ENCODE peak calls at places on chromosomes 6 and 20, in four cellular contexts. E is HCT116, P is K562, M is HepG2. X is an unnamed sample.

GRCh38 chr6:135522975-135523692 is 25.6 kb upstream of the AHI1 start:
- DNase-seq in P (peak; percentile 15), E (no peak), M (peak; percentile 66), X (no peak)

GRCh38 chr6:106334646-106335448 is 9.3 kb upstream of the ATG5 start:
- DNase-seq in P (peak; percentile 69), E (peak; percentile 61), M (peak; percentile 52), X (no peak)

GRCh38 chr20:48019496-48019895 is 234.2 kb upstream of the SULF2 start:
- DNase-seq in E (no peak), M (no peak), P (no peak), X (no peak)

GRCh38 chr6:155850408-155850841 is 394.8 kb upstream of the NOX3 start:
- DNase-seq in P (no peak), E (peak; percentile 74), M (no peak), X (peak; percentile 36)

GRCh38 chr6:108113557-108114519 is 39.3 kb upstream of the OSTM1 start:
- DNase-seq in E (peak; percentile 35), P (peak; percentile 67), M (peak; percentile 41), X (no peak)

GRCh38 chr6:117506180-117506835 is 23.8 kb downstream of the DCBLD1 start:
- DNase-seq in P (no peak), M (peak; percentile 91), E (no peak), X (no peak)

GRCh38 chr6:25054469-25054868 is 118.7 kb upstream of the RIPOR2 start:
- DNase-seq in M (no peak), P (no peak), E (no peak), X (no peak)

GRCh38 chr6:78192057-78192456 is 539.2 kb downstream of the MEI4 start:
- DNase-seq in P (no peak), E (no peak), M (no peak), X (no peak)

GRCh38 chr6:97176468-97176867 is 106.5 kb downstream of the MMS22L start:
- DNase-seq in M (no peak), P (no peak), E (no peak), X (no peak)

GRCh38 chr6:132132420-132132819 is 181.2 kb upstream of the CCN2 start:
- DNase-seq in P (no peak), M (no peak), E (no peak), X (no peak)

GRCh38 chr20:53767206-53767924 is 173.7 kb upstream of the ZNF217 start:
- DNase-seq in E (no peak), P (no peak), M (no peak), X (no peak)

GRCh38 chr6:135372758-135373157 is 124.8 kb downstream of the AHI1 start:
- DNase-seq in E (no peak), M (no peak), P (no peak), X (no peak)

GRCh38 chr20:24631173-24631505 is 161.7 kb downstream of the SYNDIG1 start:
- DNase-seq in E (no peak), P (no peak), M (no peak), X (no peak)

GRCh38 chr6:15279047-15279661 is 33.3 kb downstream of the JARID2 start:
- DNase-seq in P (no peak), M (peak; percentile 80), E (no peak), X (no peak)

GRCh38 chr6:39892490-39893129 is 41.7 kb downstream of the MOCS1 start:
- DNase-seq in M (peak; percentile 50), E (peak; percentile 6), P (peak; percentile 70), X (peak; percentile 4)

GRCh38 chr6:142301421-142302391 is at the start of gene ADGRG6:
- DNase-seq in E (peak; percentile 57), P (peak; percentile 18), M (peak; percentile 82), X (no peak)

GRCh38 chr6:33993653-33994052 is 152.2 kb downstream of the GRM4 start:
- DNase-seq in M (no peak), P (no peak), E (no peak), X (no peak)

GRCh38 chr6:30122515-30122914 is 9.6 kb upstream of the TRIM31 start:
- DNase-seq in E (no peak), P (no peak), M (no peak), X (no peak)

GRCh38 chr6:114042267-114043075 is 71.5 kb upstream of the HDAC2 start:
- DNase-seq in P (no peak), M (no peak), E (no peak), X (no peak)

GRCh38 chr6:41252401-41252800 is 24.3 kb downstream of the TREML4 start:
- DNase-seq in P (no peak), M (no peak), E (no peak), X (no peak)

GRCh38 chr6:26094036-26094435 is 6.8 kb downstream of the HFE start:
- DNase-seq in P (no peak), M (no peak), E (no peak), X (no peak)

GRCh38 chr6:71421611-71422010 is 133.0 kb downstream of the OGFRL1 start:
- DNase-seq in E (no peak), M (no peak), P (no peak), X (no peak)

GRCh38 chr6:6521961-6522360 is 66.6 kb upstream of the LY86 start:
- DNase-seq in P (no peak), E (no peak), M (no peak), X (no peak)

GRCh38 chr6:7058250-7058923 is 49.4 kb upstream of the RREB1 start:
- DNase-seq in P (peak; percentile 84), E (peak; percentile 97), M (peak; percentile 77), X (peak; percentile 74)

GRCh38 chr20:59177266-59178250 is 13.9 kb downstream of the ZNF831 start:
- DNase-seq in M (no peak), P (no peak), E (no peak), X (no peak)

GRCh38 chr6:96194675-96195074 is 178.9 kb downstream of the FUT9 start:
- DNase-seq in E (no peak), P (no peak), M (no peak), X (no peak)

GRCh38 chr20:11182715-11183114 is 508.9 kb upstream of the JAG1 start:
- DNase-seq in E (no peak), M (no peak), P (no peak), X (no peak)

GRCh38 chr6:158707120-158707519 is 57.3 kb downstream of the SYTL3 start:
- DNase-seq in M (no peak), P (peak; percentile 60), E (peak; percentile 89), X (no peak)

GRCh38 chr20:22346716-22347115 is 237.7 kb downstream of the FOXA2 start:
- DNase-seq in P (no peak), M (peak; percentile 18), E (no peak), X (no peak)

GRCh38 chr20:23637282-23638221 is at the start of gene CST3:
- DNase-seq in E (peak; percentile 68), M (peak; percentile 87), P (peak; percentile 91), X (peak; percentile 25)

GRCh38 chr20:63652192-63652980 is 838 bp downstream of the STMN3 start:
- DNase-seq in M (peak; percentile 41), E (no peak), P (peak; percentile 62), X (no peak)
- TF ChIP-seq CTCF in M (peak; percentile 26), E (no peak), P (no peak), X (no peak)

GRCh38 chr6:166559211-166559610 is 27.3 kb downstream of the RAMACL start:
- DNase-seq in M (no peak), E (no peak), P (no peak), X (no peak)

GRCh38 chr6:166560222-166560621 is 26.3 kb downstream of the RAMACL start:
- DNase-seq in P (no peak), M (no peak), E (no peak), X (no peak)

GRCh38 chr6:166556871-166557322 is 29.6 kb downstream of the RAMACL start:
- DNase-seq in E (peak; percentile 86), M (no peak), P (no peak), X (peak; percentile 28)

GRCh38 chr6:166559662-166560061 is 26.8 kb downstream of the RAMACL start:
- DNase-seq in P (no peak), E (no peak), M (no peak), X (no peak)

DNA sequence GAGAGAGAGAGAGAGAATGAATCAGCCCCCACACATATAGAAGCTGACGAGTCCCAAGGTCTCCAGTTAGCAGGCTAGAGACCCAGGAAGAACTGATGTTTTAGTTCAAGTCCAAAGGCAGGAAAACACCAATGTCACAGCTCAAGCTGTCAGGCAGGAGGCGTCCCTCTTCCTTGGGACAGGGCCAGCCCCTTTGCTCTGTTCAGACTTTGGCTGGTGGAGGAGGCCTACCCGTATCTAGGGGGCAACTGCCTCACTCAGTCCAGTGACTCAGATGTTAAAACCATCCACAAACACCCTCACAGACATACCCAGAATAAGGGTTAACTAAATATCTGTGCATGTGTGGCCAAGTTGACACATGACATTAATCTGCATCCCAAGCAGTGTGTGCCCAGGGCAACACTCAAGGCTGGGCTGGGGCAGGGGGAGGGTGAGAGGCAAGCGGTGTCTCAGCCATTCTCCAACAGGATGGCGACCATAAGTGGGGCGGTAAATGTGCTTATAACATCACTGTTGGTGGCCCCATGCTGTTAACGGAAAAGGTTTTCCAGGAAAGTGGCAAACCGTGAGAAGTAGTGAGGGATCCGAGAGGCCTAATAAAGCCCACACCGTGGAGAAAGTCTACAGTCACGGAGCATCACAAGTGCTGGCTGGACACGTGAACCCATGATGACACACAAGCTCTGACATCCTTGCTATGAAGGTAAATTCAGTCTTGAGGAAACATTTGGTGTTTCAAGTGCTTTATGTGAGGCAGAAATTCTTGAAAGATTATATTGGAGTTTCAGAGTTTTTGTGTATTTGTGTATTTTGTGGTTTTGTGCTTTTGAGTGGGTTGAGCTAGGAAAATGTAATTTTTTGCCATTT is 28.1 kb downstream of the RAMACL start:
- DNase-seq in M (no peak), E (no peak), P (no peak), X (no peak)
- H3K27ac ChIP-seq in M (no peak overlapping the region), E (no peak overlapping the region), P (no peak overlapping the region), X (no peak overlapping the region)

DNA sequence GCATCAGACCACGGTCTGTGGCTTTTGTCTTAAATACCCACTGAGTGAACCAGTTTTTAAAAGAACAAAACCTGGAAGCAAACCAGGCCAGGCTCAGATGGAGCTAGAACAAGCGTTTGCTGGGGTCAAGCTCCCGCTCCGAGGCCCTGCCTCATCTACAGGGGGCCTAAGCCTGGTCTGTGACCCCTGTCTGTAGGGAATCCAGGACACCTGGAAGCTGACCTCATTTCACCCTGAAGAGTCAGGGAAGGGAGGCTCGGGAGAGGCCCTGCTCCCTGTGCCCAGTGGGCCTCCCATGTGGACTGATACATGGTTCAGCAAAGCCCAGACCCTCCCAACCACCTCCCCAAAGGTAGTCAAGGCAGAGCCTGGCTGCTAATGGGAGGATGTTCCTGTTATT is 26.8 kb upstream of the DLGAP4 start:
- DNase-seq in M (no peak), P (no peak), E (no peak), X (no peak)
- TF ChIP-seq TCF7L2 in M (no peak), P (no peak), E (no peak), X (no peak)

GRCh38 chr6:80523531-80523970 is 417.1 kb downstream of the BCKDHB start:
- DNase-seq in E (no peak), M (no peak), P (no peak), X (no peak)
- TF ChIP-seq CTCF in E (no peak), M (peak; percentile 23), P (no peak), X (peak; percentile 25)

GRCh38 chr20:32674362-32674789 is 635 bp upstream of the C20orf203 start:
- DNase-seq in P (peak; percentile 83), E (peak; percentile 40), M (peak; percentile 64), X (peak; percentile 50)
- H3K27ac ChIP-seq in P (peak overlapping the region; percentile 67), E (no peak overlapping the region), M (no peak overlapping the region), X (no peak overlapping the region)

DNA sequence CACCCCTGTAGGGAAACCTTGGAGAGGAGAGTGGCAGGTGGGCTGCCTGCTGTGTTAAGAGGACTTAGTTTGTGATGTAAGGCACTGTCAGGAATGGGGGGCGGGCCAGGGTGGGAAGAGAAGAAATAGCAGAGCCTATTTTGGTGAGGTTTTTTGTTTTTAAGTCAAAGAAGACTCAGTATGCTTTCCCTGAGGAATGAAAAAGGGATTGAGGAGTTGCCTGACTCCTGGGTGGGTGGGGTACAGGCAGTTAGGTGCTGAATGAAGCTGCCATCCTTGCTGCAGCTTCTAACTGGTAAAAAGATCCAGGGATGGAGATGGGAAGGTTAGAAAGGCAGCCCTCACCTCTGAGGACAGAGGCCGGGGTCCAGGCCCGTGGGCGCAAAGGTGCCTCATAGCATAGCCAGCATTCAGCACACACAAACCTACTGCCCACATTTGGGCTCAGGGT is 37.9 kb downstream of the PLCG1 start:
- DNase-seq in P (no peak), M (no peak), E (no peak), X (no peak)
- TF ChIP-seq TCF7L2 in P (no peak), M (no peak), E (no peak), X (no peak)

X was measured in Panc1.